ENCODE peak calls at places on chromosomes 5 and 9, in six cellular contexts. One of them, this sample, is unnamed.

GRCh38 chr9:107983762-107984161 is 494.2 kb upstream of the KLF4 start:
- DNase-seq in K562: no peak
- DNase-seq in OCI-LY7: no peak
- DNase-seq in tibial artery: no peak
- DNase-seq in stomach: no peak
- DNase-seq in right cardiac atrium: no peak
- DNase-seq in this sample: no peak

GRCh38 chr5:127076730-127077129 is 3.4 kb upstream of the C5orf63 start:
- DNase-seq in OCI-LY7: no peak
- DNase-seq in stomach: no peak
- DNase-seq in tibial artery: no peak
- DNase-seq in K562: no peak
- DNase-seq in right cardiac atrium: peak
- DNase-seq in this sample: no peak

GRCh38 chr9:126630458-126631237 is 16.9 kb downstream of the LMX1B start:
- DNase-seq in stomach: no peak
- DNase-seq in right cardiac atrium: no peak
- DNase-seq in K562: no peak
- DNase-seq in OCI-LY7: no peak
- DNase-seq in tibial artery: no peak
- DNase-seq in this sample: no peak

GRCh38 chr5:14277407-14278320 is 134.5 kb downstream of the TRIO start:
- DNase-seq in right cardiac atrium: no peak
- DNase-seq in K562: no peak
- DNase-seq in tibial artery: no peak
- DNase-seq in stomach: no peak
- DNase-seq in OCI-LY7: peak
- DNase-seq in this sample: no peak

GRCh38 chr5:89827388-89827787 is 582.2 kb downstream of the CETN3 start:
- DNase-seq in right cardiac atrium: peak
- DNase-seq in OCI-LY7: no peak
- DNase-seq in K562: no peak
- DNase-seq in stomach: no peak
- DNase-seq in tibial artery: no peak
- DNase-seq in this sample: no peak

GRCh38 chr5:154642499-154643245 is 112.5 kb upstream of the LARP1 start:
- DNase-seq in right cardiac atrium: no peak
- DNase-seq in tibial artery: no peak
- DNase-seq in K562: peak
- DNase-seq in stomach: no peak
- DNase-seq in OCI-LY7: no peak
- DNase-seq in this sample: no peak

GRCh38 chr5:119742311-119742710 is 113.0 kb downstream of the FAM170A start:
- DNase-seq in K562: no peak
- DNase-seq in OCI-LY7: no peak
- DNase-seq in right cardiac atrium: no peak
- DNase-seq in tibial artery: no peak
- DNase-seq in stomach: no peak
- DNase-seq in this sample: no peak

GRCh38 chr9:90905079-90905478 is 103.5 kb downstream of the SYK start:
- DNase-seq in K562: no peak
- DNase-seq in right cardiac atrium: no peak
- DNase-seq in stomach: peak
- DNase-seq in OCI-LY7: peak
- DNase-seq in tibial artery: no peak
- DNase-seq in this sample: no peak

GRCh38 chr5:95392593-95393182 is 1.5 kb downstream of the FAM81B start:
- DNase-seq in stomach: no peak
- DNase-seq in right cardiac atrium: no peak
- DNase-seq in K562: no peak
- DNase-seq in tibial artery: no peak
- DNase-seq in OCI-LY7: no peak
- DNase-seq in this sample: no peak

GRCh38 chr5:159697536-159697935 is 218.7 kb upstream of the ADRA1B start:
- DNase-seq in K562: no peak
- DNase-seq in right cardiac atrium: no peak
- DNase-seq in stomach: no peak
- DNase-seq in OCI-LY7: no peak
- DNase-seq in tibial artery: no peak
- DNase-seq in this sample: no peak

GRCh38 chr5:160312139-160312959 is at the start of gene CCNJL:
- DNase-seq in stomach: peak
- DNase-seq in tibial artery: no peak
- DNase-seq in OCI-LY7: no peak
- DNase-seq in K562: peak
- DNase-seq in right cardiac atrium: peak
- DNase-seq in this sample: no peak

GRCh38 chr5:133373121-133373870 is 239.0 kb downstream of the FSTL4 start:
- DNase-seq in stomach: no peak
- DNase-seq in tibial artery: no peak
- DNase-seq in K562: no peak
- DNase-seq in right cardiac atrium: no peak
- DNase-seq in OCI-LY7: no peak
- DNase-seq in this sample: no peak

GRCh38 chr5:133370281-133370890 is 242.0 kb downstream of the FSTL4 start:
- DNase-seq in OCI-LY7: no peak
- DNase-seq in right cardiac atrium: no peak
- DNase-seq in stomach: no peak
- DNase-seq in K562: no peak
- DNase-seq in tibial artery: no peak
- DNase-seq in this sample: no peak

GRCh38 chr5:133370904-133371303 is 241.4 kb downstream of the FSTL4 start:
- DNase-seq in right cardiac atrium: no peak
- DNase-seq in OCI-LY7: no peak
- DNase-seq in tibial artery: no peak
- DNase-seq in stomach: no peak
- DNase-seq in K562: no peak
- DNase-seq in this sample: no peak

GRCh38 chr5:133372306-133373008 is 239.9 kb downstream of the FSTL4 start:
- DNase-seq in tibial artery: no peak
- DNase-seq in OCI-LY7: no peak
- DNase-seq in stomach: no peak
- DNase-seq in right cardiac atrium: no peak
- DNase-seq in K562: no peak
- DNase-seq in this sample: no peak

DNA sequence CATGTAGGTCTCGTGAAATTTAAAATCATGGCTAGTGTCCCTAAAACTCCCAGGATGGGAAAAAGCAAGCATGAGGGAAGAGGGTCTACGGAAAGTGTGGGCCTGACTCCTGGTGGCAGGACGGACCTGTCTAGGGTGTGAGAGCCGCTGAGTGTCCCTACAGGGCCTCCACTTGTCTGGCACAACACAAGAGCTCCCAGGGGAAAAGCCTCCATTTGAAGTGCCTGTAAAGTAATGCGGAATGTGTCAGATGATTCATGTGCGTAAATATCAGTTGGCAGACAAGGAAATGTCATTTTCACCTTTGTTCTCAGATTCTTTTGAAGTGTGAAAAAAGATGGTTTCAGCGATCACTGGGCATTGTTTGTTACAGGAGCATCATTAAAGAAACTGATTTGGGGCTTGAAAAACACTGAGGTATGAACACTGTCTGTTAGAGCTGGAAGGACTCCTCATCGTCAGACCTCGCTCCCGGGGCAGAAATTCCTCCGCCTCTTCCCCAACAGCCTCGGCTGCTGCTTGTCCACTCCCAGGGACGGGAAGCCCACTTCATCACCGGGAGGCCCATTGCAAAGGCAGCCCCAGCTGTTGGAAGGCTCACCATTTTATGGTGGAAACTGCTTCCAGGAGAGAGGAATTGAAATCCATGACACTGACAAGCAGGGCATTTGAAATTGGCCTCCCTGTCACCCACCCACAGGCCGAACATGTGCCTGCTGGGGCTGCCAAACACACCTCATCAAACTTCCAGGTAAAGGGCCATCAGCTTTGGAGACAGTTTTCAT is 240.8 kb downstream of the FSTL4 start:
- DNase-seq in right cardiac atrium: no peak
- DNase-seq in K562: no peak
- DNase-seq in stomach: no peak
- DNase-seq in tibial artery: no peak
- DNase-seq in OCI-LY7: no peak
- DNase-seq in this sample: no peak
- H3K27ac ChIP-seq in right cardiac atrium: no peak
- H3K27ac ChIP-seq in K562: no peak
- H3K27ac ChIP-seq in stomach: no peak
- H3K27ac ChIP-seq in tibial artery: no peak
- H3K27ac ChIP-seq in OCI-LY7: no peak
- H3K27ac ChIP-seq in this sample: no peak

GRCh38 chr9:35956646-35957045 is 1.3 kb downstream of the OR2S2 start:
- DNase-seq in right cardiac atrium: no peak
- DNase-seq in K562: no peak
- DNase-seq in tibial artery: no peak
- DNase-seq in OCI-LY7: no peak
- DNase-seq in stomach: no peak
- DNase-seq in this sample: no peak

GRCh38 chr9:35951736-35952135 is 6.2 kb downstream of the OR2S2 start:
- DNase-seq in tibial artery: no peak
- DNase-seq in stomach: no peak
- DNase-seq in right cardiac atrium: peak
- DNase-seq in K562: no peak
- DNase-seq in OCI-LY7: no peak
- DNase-seq in this sample: no peak

GRCh38 chr9:35952526-35953191 is 5.3 kb downstream of the OR2S2 start:
- DNase-seq in stomach: no peak
- DNase-seq in right cardiac atrium: no peak
- DNase-seq in K562: no peak
- DNase-seq in OCI-LY7: no peak
- DNase-seq in tibial artery: no peak
- DNase-seq in this sample: no peak

GRCh38 chr9:35958104-35958825 is at the start of gene OR2S2:
- DNase-seq in stomach: no peak
- DNase-seq in K562: no peak
- DNase-seq in right cardiac atrium: no peak
- DNase-seq in tibial artery: no peak
- DNase-seq in OCI-LY7: no peak
- DNase-seq in this sample: no peak

DNA sequence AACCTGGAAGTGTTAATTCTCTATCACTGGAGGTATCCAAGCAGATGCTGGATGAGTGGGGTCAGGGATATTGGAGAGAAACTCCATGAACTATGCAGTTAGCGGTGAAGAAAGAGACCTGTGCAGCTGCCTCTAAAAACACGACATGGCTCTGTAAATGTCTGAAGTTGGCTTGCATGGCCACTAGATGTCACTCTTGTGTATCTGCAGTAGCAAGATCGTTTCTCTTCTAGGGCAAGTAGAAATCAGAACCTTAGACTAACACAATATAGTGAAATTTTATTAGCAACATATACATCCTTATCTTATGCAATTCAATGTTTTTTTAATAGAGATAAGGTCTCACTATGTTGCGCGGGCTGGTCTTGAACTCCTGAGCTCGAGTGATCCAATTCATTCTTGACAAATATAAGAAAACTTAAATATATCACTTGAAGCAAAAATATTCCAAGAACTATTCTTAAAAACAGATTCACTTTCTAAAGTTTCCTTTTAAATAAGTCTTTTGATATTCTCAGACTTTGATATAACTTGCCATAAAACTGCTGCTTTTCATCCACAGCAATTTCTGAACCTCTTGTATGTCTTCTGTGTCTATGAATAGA is 2.9 kb downstream of the OR2S2 start:
- DNase-seq in stomach: peak
- DNase-seq in OCI-LY7: peak
- DNase-seq in right cardiac atrium: no peak
- DNase-seq in tibial artery: peak
- DNase-seq in K562: peak
- DNase-seq in this sample: peak
- H3K4me3 ChIP-seq in stomach: no peak
- H3K4me3 ChIP-seq in OCI-LY7: no peak
- H3K4me3 ChIP-seq in right cardiac atrium: no peak
- H3K4me3 ChIP-seq in tibial artery: no peak
- H3K4me3 ChIP-seq in K562: no peak
- H3K4me3 ChIP-seq in this sample: no peak

GRCh38 chr5:138968601-138969000 is 93.5 kb upstream of the LRRTM2 start:
- DNase-seq in right cardiac atrium: no peak
- DNase-seq in tibial artery: peak
- DNase-seq in stomach: no peak
- DNase-seq in OCI-LY7: no peak
- DNase-seq in K562: no peak
- DNase-seq in this sample: no peak
- H3K27ac ChIP-seq in right cardiac atrium: no peak
- H3K27ac ChIP-seq in tibial artery: no peak
- H3K27ac ChIP-seq in stomach: no peak
- H3K27ac ChIP-seq in OCI-LY7: no peak
- H3K27ac ChIP-seq in K562: no peak
- H3K27ac ChIP-seq in this sample: no peak

DNA sequence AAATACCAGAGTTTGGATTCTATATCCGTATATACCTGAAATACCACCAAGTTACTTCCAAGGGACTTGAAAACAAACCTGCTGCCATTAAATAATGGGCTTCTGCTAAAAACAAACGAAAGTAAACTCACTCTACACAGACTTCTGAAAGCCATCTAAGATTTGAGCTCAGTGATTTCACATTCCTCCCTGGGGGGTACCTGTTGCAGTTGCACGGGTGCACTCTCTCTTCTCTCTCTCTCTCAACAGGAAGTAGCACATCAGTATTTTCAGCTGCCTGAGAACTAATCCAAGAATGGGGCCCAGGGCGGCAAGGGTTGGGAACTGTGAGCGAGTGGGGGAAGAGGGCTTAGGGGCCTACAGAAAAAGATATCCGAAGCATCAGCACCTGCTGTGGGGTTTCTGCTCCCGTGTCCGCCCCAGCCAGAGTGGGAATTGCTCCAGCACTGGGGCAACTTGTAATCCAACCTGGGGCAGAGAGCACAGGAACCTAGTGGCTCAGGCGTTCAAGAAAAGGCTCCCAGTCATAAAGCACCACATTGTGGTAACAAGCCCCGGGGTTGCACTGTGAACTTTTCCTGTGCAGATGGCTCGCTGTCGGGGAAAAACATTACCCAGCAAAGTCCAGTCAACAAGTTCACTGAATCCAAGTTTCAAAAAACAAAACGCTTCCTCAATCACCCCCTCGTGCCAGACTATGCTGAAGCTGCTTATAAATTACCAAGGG is 99.8 kb downstream of the EFNA5 start:
- DNase-seq in right cardiac atrium: no peak
- DNase-seq in tibial artery: no peak
- DNase-seq in stomach: peak
- DNase-seq in K562: no peak
- DNase-seq in OCI-LY7: peak
- DNase-seq in this sample: peak
- H3K4me3 ChIP-seq in right cardiac atrium: no peak
- H3K4me3 ChIP-seq in tibial artery: peak
- H3K4me3 ChIP-seq in stomach: peak
- H3K4me3 ChIP-seq in K562: no peak
- H3K4me3 ChIP-seq in OCI-LY7: peak
- H3K4me3 ChIP-seq in this sample: peak

This sample was measured in CD4-positive, CD25-positive, alpha-beta regulatory T cell.